ENCODE peak calls at places on chromosomes 1 and 21, in seven cellular contexts. C, J, W, Q, O, K and V are unnamed samples.

GRCh38 chr1:110089561-110090275 is 19.2 kb upstream of the ALX3 start:
- DNase-seq in C (no peak), O (no peak), Q (no peak), K (no peak), J (no peak), W (no peak), V (peak)

GRCh38 chr1:25486602-25487001 is 55.9 kb downstream of the MACO1 start:
- DNase-seq in O (no peak), W (no peak), C (no peak), Q (no peak), K (no peak), J (peak), V (peak)

GRCh38 chr1:174800221-174800791 is 199.4 kb upstream of the CACYBP start:
- DNase-seq in Q (peak), C (no peak), O (peak), W (no peak), K (no peak), J (peak), V (peak)

GRCh38 chr1:234628099-234628498 is 18.1 kb upstream of the IRF2BP2 start:
- DNase-seq in O (no peak), C (no peak), Q (no peak), K (no peak), W (no peak), J (peak), V (no peak)

GRCh38 chr21:46150073-46150472 is 5.3 kb downstream of the FTCD start:
- DNase-seq in Q (no peak), O (no peak), J (no peak), C (no peak), W (no peak), K (no peak), V (no peak)

GRCh38 chr1:236083650-236084385 is 18.9 kb upstream of the NID1 start:
- DNase-seq in J (peak), K (no peak), O (no peak), Q (no peak), W (no peak), C (no peak), V (peak)

GRCh38 chr1:225933072-225933471 is 7.9 kb downstream of the LEFTY2 start:
- DNase-seq in Q (no peak), O (no peak), K (no peak), J (peak), C (no peak), W (no peak), V (no peak)

GRCh38 chr1:87045757-87046422 is 131.5 kb downstream of the HS2ST1 start:
- DNase-seq in J (no peak), K (no peak), C (no peak), Q (no peak), W (no peak), O (no peak), V (no peak)

GRCh38 chr21:40512590-40512989 is 334.4 kb downstream of the DSCAM start:
- DNase-seq in O (peak), J (no peak), K (no peak), C (no peak), Q (no peak), W (no peak), V (peak)

GRCh38 chr21:45372732-45373355 is 32.1 kb upstream of the COL18A1 start:
- DNase-seq in J (no peak), O (no peak), W (no peak), C (no peak), K (no peak), Q (no peak), V (no peak)

GRCh38 chr21:21968810-21969588 is 970.8 kb downstream of the NCAM2 start:
- DNase-seq in O (no peak), K (no peak), C (no peak), Q (no peak), W (no peak), J (no peak), V (peak)

GRCh38 chr1:8137406-8138244 is 111.5 kb upstream of the ERRFI1 start:
- DNase-seq in Q (no peak), W (no peak), J (peak), O (peak), K (no peak), C (no peak), V (no peak)

GRCh38 chr1:155012052-155012546 is 9.5 kb downstream of the ZBTB7B start:
- DNase-seq in J (peak), C (no peak), Q (no peak), W (peak), O (peak), K (peak), V (peak)

GRCh38 chr1:218371927-218372672 is 27.0 kb downstream of the TGFB2 start:
- DNase-seq in W (no peak), Q (no peak), O (no peak), K (peak), C (no peak), J (peak), V (no peak)

GRCh38 chr21:46600305-46600704 is 4.6 kb downstream of the S100B start:
- DNase-seq in O (no peak), C (no peak), Q (no peak), K (no peak), J (no peak), W (no peak), V (no peak)

GRCh38 chr1:62508187-62508758 is 71.4 kb downstream of the USP1 start:
- DNase-seq in K (no peak), W (no peak), C (no peak), O (peak), Q (no peak), J (peak), V (peak)